ENCODE peak calls at places on chromosomes 7 and 10, in six cellular contexts. E is mammary epithelial cell, P is testis, Z is heart left ventricle, G is GM23338, N is prostate gland. V is an unnamed sample.
A peak's percentile ranks its signal among the peaks of the same experiment; 100 is the strongest.

GRCh38 chr10:86220626-86221025 is 146.0 kb downstream of the GRID1 start:
- DNase-seq in P (no peak), E (no peak), N (no peak), G (no peak), Z (peak; percentile 8), V (no peak)

GRCh38 chr7:7959979-7960670 is 8.5 kb upstream of the GLCCI1 start:
- DNase-seq in N (no peak), G (no peak), P (no peak), Z (no peak), E (no peak), V (no peak)

GRCh38 chr7:128172151-128172550 is 68.9 kb upstream of the LEP start:
- DNase-seq in E (no peak), N (no peak), P (no peak), Z (no peak), G (peak; percentile 41), V (no peak)

GRCh38 chr10:33134011-33134751 is 176.2 kb upstream of the ITGB1 start:
- DNase-seq in Z (no peak), E (peak; percentile 100), N (peak; percentile 51), G (no peak), P (no peak), V (peak; percentile 16)

GRCh38 chr10:24778298-24778697 is 54.6 kb upstream of the ARHGAP21 start:
- DNase-seq in N (no peak), Z (no peak), P (no peak), G (no peak), E (no peak), V (no peak)

GRCh38 chr7:101699399-101699798 is 70.3 kb upstream of the MYL10 start:
- DNase-seq in N (no peak), Z (no peak), E (no peak), P (no peak), G (no peak), V (no peak)

GRCh38 chr7:87498893-87499292 is 23.4 kb upstream of the ABCB4 start:
- DNase-seq in Z (no peak), P (no peak), G (no peak), E (no peak), N (no peak), V (no peak)

GRCh38 chr10:72274730-72275350 is 1.1 kb downstream of the DDIT4 start:
- DNase-seq in N (peak; percentile 80), E (peak; percentile 74), G (peak; percentile 77), P (peak; percentile 87), Z (peak; percentile 84), V (peak; percentile 83)

GRCh38 chr7:15757041-15757995 is 70.8 kb upstream of the MEOX2 start:
- DNase-seq in P (no peak), G (no peak), N (no peak), Z (no peak), E (no peak), V (no peak)

GRCh38 chr7:137439829-137440433 is 96.4 kb upstream of the PTN start:
- DNase-seq in N (no peak), G (peak; percentile 32), Z (no peak), E (no peak), P (no peak), V (peak; percentile 15)

GRCh38 chr7:5629941-5630340 is 151.5 kb downstream of the RNF216 start:
- DNase-seq in N (no peak), P (no peak), G (no peak), Z (peak; percentile 36), E (peak; percentile 86), V (no peak)

GRCh38 chr10:35517431-35518181 is 87.5 kb upstream of the GJD4 start:
- DNase-seq in G (no peak), E (peak; percentile 6), N (no peak), Z (no peak), P (no peak), V (no peak)

GRCh38 chr10:94308866-94309265 is 53.9 kb downstream of the NOC3L start:
- DNase-seq in N (no peak), G (no peak), E (no peak), Z (no peak), P (no peak), V (no peak)

GRCh38 chr7:81300779-81301178 is 381.9 kb upstream of the SEMA3C start:
- DNase-seq in N (no peak), E (no peak), G (no peak), Z (no peak), P (no peak), V (no peak)

GRCh38 chr10:43689007-43689491 is 40.4 kb upstream of the ZNF32 start:
- DNase-seq in Z (peak; percentile 29), P (no peak), E (no peak), N (no peak), G (peak; percentile 42), V (no peak)

GRCh38 chr10:5547934-5548660 is 23.3 kb downstream of the CALML3 start:
- DNase-seq in P (no peak), G (no peak), Z (peak; percentile 22), E (peak; percentile 93), N (peak; percentile 86), V (no peak)

GRCh38 chr10:16987129-16987670 is 142.4 kb downstream of the CUBN start:
- DNase-seq in Z (no peak), P (no peak), G (no peak), N (no peak), E (peak; percentile 38), V (no peak)

GRCh38 chr10:89494615-89495014 is 40.8 kb downstream of the SLC16A12 start:
- DNase-seq in Z (no peak), E (no peak), G (no peak), P (no peak), N (no peak), V (no peak)

GRCh38 chr7:98921608-98922372 is 43.5 kb downstream of the TRRAP start:
- DNase-seq in Z (no peak), G (peak; percentile 27), N (no peak), P (no peak), E (no peak), V (no peak)

GRCh38 chr7:45921699-45922519 is 837 bp upstream of the IGFBP3 start:
- DNase-seq in N (peak; percentile 11), E (peak; percentile 40), P (peak; percentile 80), Z (peak; percentile 64), G (peak; percentile 85), V (peak; percentile 63)

GRCh38 chr10:33331020-33331557 is 3.4 kb downstream of the NRP1 start:
- DNase-seq in Z (no peak), E (no peak), N (no peak), G (no peak), P (no peak), V (peak; percentile 15)

GRCh38 chr7:1693419-1693990 is 23.4 kb downstream of the ELFN1 start:
- DNase-seq in E (no peak), N (no peak), G (no peak), Z (no peak), P (no peak), V (no peak)

GRCh38 chr7:1694551-1694950 is 24.5 kb downstream of the ELFN1 start:
- DNase-seq in P (no peak), Z (no peak), E (no peak), N (no peak), G (no peak), V (no peak)

GRCh38 chr7:1694981-1695511 is 25.0 kb downstream of the ELFN1 start:
- DNase-seq in Z (no peak), P (peak; percentile 9), N (no peak), G (no peak), E (no peak), V (no peak)

GRCh38 chr7:1692500-1693418 is 22.7 kb downstream of the ELFN1 start:
- DNase-seq in N (no peak), G (no peak), E (no peak), Z (no peak), P (peak; percentile 8), V (no peak)

DNA sequence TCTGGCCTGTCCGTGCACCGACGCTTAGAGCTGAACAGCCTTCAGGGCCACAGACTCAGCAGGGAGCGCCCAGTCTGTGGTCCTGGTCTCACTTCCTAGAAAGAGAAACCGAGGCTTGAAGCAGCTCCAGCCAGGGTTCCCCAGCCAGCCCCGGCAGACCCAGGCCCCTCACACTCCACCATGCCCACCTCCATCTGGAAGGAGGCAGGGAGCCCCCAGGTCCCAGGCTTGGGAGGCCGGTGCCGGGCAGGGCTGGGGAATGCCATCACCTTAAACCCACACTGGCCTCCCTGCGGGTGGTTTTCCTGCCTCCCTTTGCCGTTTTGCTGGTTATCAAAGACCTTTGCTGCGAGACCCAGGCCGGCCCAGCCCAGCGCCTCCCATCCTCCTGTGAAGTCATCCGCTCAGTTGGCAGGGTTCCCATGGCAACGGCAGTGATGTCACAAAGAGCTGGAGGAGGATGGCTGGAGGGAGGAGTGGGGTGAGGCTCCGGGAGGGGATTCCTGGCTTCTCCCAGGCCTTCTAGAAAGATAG is 24.0 kb downstream of the ELFN1 start:
- DNase-seq in P (peak; percentile 62), E (no peak), Z (no peak), G (peak; percentile 87), N (no peak), V (peak; percentile 76)
- H3K27me3 ChIP-seq in P (no peaks in the 10 kb centered on the region), E (no peaks in the 10 kb centered on the region), Z (no peaks in the 10 kb centered on the region), G (no peaks in the 10 kb centered on the region), N (no peaks in the 10 kb centered on the region), V (no peaks in the 10 kb centered on the region)

DNA sequence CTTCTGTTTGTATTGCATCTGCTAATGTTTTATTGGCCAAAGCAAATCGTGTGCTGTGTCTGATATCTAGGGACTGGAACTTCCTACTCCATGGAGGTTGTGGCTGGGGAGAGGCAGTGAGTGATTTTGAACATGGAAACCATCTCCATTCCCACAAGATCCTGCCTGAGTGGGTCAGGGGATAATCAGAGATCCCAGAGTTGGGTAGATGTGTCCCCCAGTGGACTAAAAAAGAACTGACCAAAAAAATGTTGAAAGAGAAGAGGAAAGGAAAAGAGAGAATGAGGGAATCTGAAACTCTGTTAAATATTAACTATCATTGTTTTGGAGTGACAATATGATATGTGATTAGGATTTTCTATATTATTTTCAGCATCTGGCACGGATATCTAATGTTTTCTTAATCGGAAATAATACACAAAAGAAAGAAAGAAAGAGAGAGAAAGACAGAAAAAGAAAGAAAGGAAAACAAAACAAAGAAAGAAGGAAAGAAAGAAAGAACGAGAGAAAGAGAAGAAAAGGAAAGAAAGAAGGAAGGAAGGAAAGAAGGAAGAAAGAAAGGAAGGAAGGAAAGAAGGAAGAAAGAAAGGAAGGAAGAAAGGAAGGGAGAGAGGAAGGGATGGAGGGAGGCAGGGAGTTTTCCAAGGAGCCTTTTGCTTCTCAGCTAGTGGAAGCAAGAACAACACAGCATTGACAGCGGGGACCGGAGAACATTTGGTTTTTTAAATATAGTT is 638.5 kb downstream of the CCSER2 start:
- DNase-seq in G (peak; percentile 4), E (no peak), P (no peak), Z (no peak), N (no peak), V (no peak)
- TF ChIP-seq CTCF in G (no peak), E (no peak), P (no peak), Z (no peak), N (no peak), V (peak; percentile 42)

GRCh38 chr10:130576427-130576826 is 440.2 kb downstream of the GLRX3 start:
- DNase-seq in P (no peak), E (no peak), G (no peak), Z (no peak), N (no peak), V (no peak)
- H3K4me1 ChIP-seq in P (no peaks in the 10 kb centered on the region), E (no peaks in the 10 kb centered on the region), G (no peaks in the 10 kb centered on the region), Z (no peaks in the 10 kb centered on the region), N (no peaks in the 10 kb centered on the region), V (no peaks in the 10 kb centered on the region)

DNA sequence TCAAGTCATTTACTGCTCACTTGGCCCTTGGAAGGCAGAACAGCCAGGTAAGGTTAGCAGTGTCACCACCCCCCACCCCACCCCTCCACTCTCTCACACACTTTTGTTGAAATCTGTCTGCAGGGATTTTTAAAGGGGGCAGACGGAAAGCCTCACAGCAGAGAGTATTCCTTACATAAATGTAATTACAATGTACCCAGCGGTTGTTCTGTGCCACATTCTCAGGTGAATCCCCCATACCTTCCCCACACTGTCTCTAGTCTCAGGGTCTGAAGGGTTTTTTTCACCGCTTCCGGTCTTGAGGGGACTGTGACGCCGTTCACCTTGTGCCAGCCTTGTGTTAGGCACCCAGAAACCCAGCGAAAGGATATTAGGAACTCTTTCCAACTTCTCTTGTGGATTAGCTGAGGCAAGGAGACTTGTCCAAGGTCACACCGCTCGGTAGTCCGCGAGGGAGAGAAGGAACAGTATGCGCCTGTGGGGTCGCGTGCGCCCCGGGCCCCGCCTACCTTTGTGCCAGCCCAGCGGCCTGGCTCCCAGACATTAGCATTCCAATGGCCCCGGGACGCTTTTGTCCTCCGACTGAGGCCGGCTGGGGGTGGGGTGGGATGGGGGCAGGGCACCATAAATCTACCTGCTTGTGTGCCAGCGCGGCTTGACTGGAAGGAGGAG is 4.6 kb downstream of the NEUROG3 start:
- DNase-seq in P (no peak), N (no peak), E (no peak), G (peak; percentile 95), Z (no peak), V (no peak)
- H3K27me3 ChIP-seq in P (peaks cover 3% of the 10 kb centered on the region), N (peaks cover 42% of the 10 kb centered on the region), E (peaks cover 52% of the 10 kb centered on the region), G (peaks cover 95% of the 10 kb centered on the region), Z (peaks cover 47% of the 10 kb centered on the region), V (peaks cover 65% of the 10 kb centered on the region)

V was measured in BE2C.